ENCODE peak calls at places on chromosomes 1 and 21, in six cellular contexts. L is heart right ventricle, Y is astrocyte of the cerebellum, N is left ventricle myocardium inferior, F is uterus, X is ovary. H is an unnamed sample.

GRCh38 chr1:55823521-55824296 is 608.5 kb upstream of the USP24 start:
- DNase-seq in Y (no peak), L (no peak), F (no peak), X (no peak), N (no peak), H (no peak)

GRCh38 chr1:226637147-226637935 is 88.8 kb downstream of the STUM start:
- DNase-seq in N (peak; percentile 65), Y (no peak), X (peak; percentile 80), F (peak; percentile 78), L (peak; percentile 73), H (no peak)

GRCh38 chr1:45002650-45003645 is 8.2 kb downstream of the HECTD3 start:
- DNase-seq in X (no peak), Y (no peak), L (no peak), N (no peak), F (no peak), H (peak; percentile 83)

GRCh38 chr1:36771222-36771621 is 263.1 kb downstream of the GRIK3 start:
- DNase-seq in N (no peak), F (no peak), X (no peak), L (no peak), Y (no peak), H (no peak)

GRCh38 chr1:2166254-2166653 is 28.3 kb downstream of the FAAP20 start:
- DNase-seq in N (no peak), Y (no peak), L (no peak), X (no peak), F (no peak), H (no peak)

GRCh38 chr1:11929849-11930248 is 3.6 kb upstream of the KIAA2013 start:
- DNase-seq in N (peak; percentile 82), F (peak; percentile 76), L (peak; percentile 76), Y (no peak), X (peak; percentile 83), H (no peak)

GRCh38 chr1:42936309-42937078 is 22.2 kb downstream of the SLC2A1 start:
- DNase-seq in Y (no peak), X (peak; percentile 60), F (peak; percentile 37), L (no peak), N (no peak), H (no peak)

GRCh38 chr1:16430598-16430997 is 6.6 kb downstream of the SPATA21 start:
- DNase-seq in Y (no peak), L (no peak), F (no peak), N (no peak), X (no peak), H (no peak)

GRCh38 chr1:44787506-44787905 is 464 bp downstream of the BEST4 start:
- DNase-seq in L (no peak), X (no peak), Y (no peak), N (no peak), F (no peak), H (no peak)

GRCh38 chr21:41961753-41962152 is 7.9 kb upstream of the C2CD2 start:
- DNase-seq in N (no peak), X (no peak), L (no peak), Y (no peak), F (no peak), H (no peak)

GRCh38 chr1:184563308-184563707 is 176.5 kb downstream of the C1orf21 start:
- DNase-seq in X (no peak), L (no peak), F (no peak), N (no peak), Y (peak; percentile 6), H (no peak)

GRCh38 chr1:44044071-44044801 is 13.0 kb upstream of the SLC6A9 start:
- DNase-seq in N (no peak), L (no peak), X (no peak), Y (no peak), F (no peak), H (no peak)

GRCh38 chr1:162691999-162692575 is 59.8 kb downstream of the DDR2 start:
- DNase-seq in Y (no peak), N (no peak), L (no peak), X (no peak), F (no peak), H (no peak)

GRCh38 chr21:19712441-19712840 is 1285.8 kb upstream of the NCAM2 start:
- DNase-seq in Y (no peak), N (no peak), L (no peak), F (no peak), X (no peak), H (no peak)

GRCh38 chr21:32334980-32335471 is 36.4 kb downstream of the MRAP start:
- DNase-seq in X (no peak), Y (no peak), F (no peak), L (no peak), N (no peak), H (no peak)

GRCh38 chr1:158371188-158371953 is 17.7 kb downstream of the CD1E start:
- DNase-seq in X (no peak), Y (no peak), L (no peak), N (no peak), F (no peak), H (no peak)

GRCh38 chr1:118979754-118980270 is 8.3 kb downstream of the TBX15 start:
- DNase-seq in X (no peak), Y (no peak), N (no peak), L (no peak), F (no peak), H (no peak)

GRCh38 chr1:34906756-34907155 is 22.7 kb downstream of the DLGAP3 start:
- DNase-seq in X (no peak), L (no peak), Y (no peak), N (no peak), F (no peak), H (no peak)

GRCh38 chr1:206556748-206557635 is 49.7 kb downstream of the RASSF5 start:
- DNase-seq in F (peak; percentile 60), Y (no peak), N (peak; percentile 85), X (peak; percentile 58), L (peak; percentile 85), H (peak; percentile 87)

GRCh38 chr1:18123467-18123992 is 15.9 kb downstream of the IGSF21 start:
- DNase-seq in L (no peak), X (no peak), F (no peak), Y (no peak), N (no peak), H (no peak)

GRCh38 chr1:193537266-193538003 is 351.0 kb upstream of the B3GALT2 start:
- DNase-seq in F (no peak), N (no peak), Y (no peak), L (peak; percentile 7), X (no peak), H (no peak)

GRCh38 chr1:58739851-58740466 is 40.1 kb upstream of the MYSM1 start:
- DNase-seq in Y (peak; percentile 57), F (no peak), N (no peak), X (no peak), L (peak; percentile 52), H (no peak)

GRCh38 chr1:212606734-212607205 is 1.8 kb upstream of the ATF3 start:
- DNase-seq in F (peak; percentile 63), N (peak; percentile 31), Y (no peak), L (peak; percentile 61), X (peak; percentile 56), H (peak; percentile 80)

GRCh38 chr1:202023033-202023433 is 12.6 kb downstream of the ELF3 start:
- DNase-seq in F (no peak), X (no peak), Y (no peak), L (no peak), N (no peak), H (no peak)

GRCh38 chr1:239011382-239011781 is 375.0 kb upstream of the CHRM3 start:
- DNase-seq in L (no peak), X (no peak), F (no peak), Y (no peak), N (no peak), H (no peak)

DNA sequence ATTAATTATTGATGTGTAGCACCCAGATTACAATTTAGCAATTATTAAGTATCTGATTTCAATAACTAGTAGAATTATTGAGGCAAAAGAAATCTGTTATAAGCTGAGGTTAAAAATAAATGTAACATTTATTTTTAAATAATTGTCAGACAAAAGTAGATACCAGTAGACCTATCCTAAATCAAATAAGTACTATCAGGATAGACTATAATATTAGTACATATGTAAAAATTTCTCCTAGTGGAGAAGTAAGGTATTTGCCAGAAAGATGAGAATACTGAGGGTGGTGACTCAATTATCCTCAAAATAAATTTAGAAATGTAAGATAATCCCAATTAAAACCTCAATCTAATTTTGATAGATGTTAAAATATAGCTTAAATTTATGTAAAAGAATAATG is 377.8 kb upstream of the CHRM3 start:
- DNase-seq in L (no peak), X (no peak), F (no peak), N (no peak), Y (no peak), H (no peak)
- TF ChIP-seq CTCF in L (peak; percentile 8), X (no peak), F (no peak), N (no peak), Y (no peak), H (no peak)

GRCh38 chr1:100346387-100346786 is 5.9 kb upstream of the CDC14A start:
- DNase-seq in N (no peak), L (no peak), F (no peak), Y (no peak), X (no peak), H (no peak)

GRCh38 chr1:100347009-100347966 is 5.0 kb upstream of the CDC14A start:
- DNase-seq in X (no peak), L (no peak), F (no peak), Y (no peak), N (no peak), H (no peak)

GRCh38 chr1:100343897-100344296 is 8.4 kb upstream of the CDC14A start:
- DNase-seq in F (no peak), X (no peak), L (no peak), N (no peak), Y (no peak), H (no peak)

GRCh38 chr1:100342391-100342790 is 9.9 kb upstream of the CDC14A start:
- DNase-seq in N (no peak), F (no peak), X (no peak), L (no peak), Y (no peak), H (no peak)

GRCh38 chr1:100344774-100345173 is 7.5 kb upstream of the CDC14A start:
- DNase-seq in F (no peak), Y (no peak), L (no peak), N (no peak), X (no peak), H (no peak)
- TF ChIP-seq CTCF in F (no peak), Y (no peak), L (no peak), N (no peak), X (no peak), H (no peak)

GRCh38 chr1:24285231-24285630 is 33.9 kb upstream of the GRHL3 start:
- DNase-seq in F (no peak), X (no peak), L (no peak), N (no peak), Y (no peak), H (no peak)

GRCh38 chr1:24284156-24284471 is 35.0 kb upstream of the GRHL3 start:
- DNase-seq in L (no peak), Y (no peak), X (no peak), N (no peak), F (no peak), H (no peak)

GRCh38 chr1:24288479-24288878 is 30.7 kb upstream of the GRHL3 start:
- DNase-seq in L (no peak), N (no peak), X (no peak), Y (no peak), F (no peak), H (no peak)

GRCh38 chr1:24283326-24284155 is 35.6 kb upstream of the GRHL3 start:
- DNase-seq in F (no peak), X (no peak), Y (peak; percentile 71), N (no peak), L (no peak), H (no peak)

GRCh38 chr1:24286246-24287010 is 32.7 kb upstream of the GRHL3 start:
- DNase-seq in Y (no peak), L (no peak), X (no peak), F (no peak), N (no peak), H (no peak)
- TF ChIP-seq CTCF in Y (no peak), L (no peak), X (no peak), F (no peak), N (no peak), H (no peak)

GRCh38 chr1:54274448-54274847 is 74.5 kb downstream of the MRPL37 start:
- DNase-seq in L (no peak), N (no peak), F (no peak), Y (no peak), X (no peak), H (no peak)
- TF ChIP-seq CTCF in L (no peak), N (peak; percentile 20), F (peak; percentile 18), Y (no peak), X (no peak), H (no peak)